ENCODE peak calls at places on chromosome 6, in seven cellular contexts. One of them, this sample, is unnamed.

GRCh38 chr6:128068110-128068460 is 167.2 kb upstream of the THEMIS start:
- DNase-seq in HCT116: no peak
- DNase-seq in heart left ventricle: peak; percentile 73
- DNase-seq in A549: no peak
- DNase-seq in breast epithelium: no peak
- DNase-seq in upper lobe of left lung: no peak
- DNase-seq in adrenal gland: no peak
- DNase-seq in this sample: no peak

GRCh38 chr6:30163918-30164654 is 740 bp downstream of the TRIM15 start:
- DNase-seq in HCT116: no peak
- DNase-seq in heart left ventricle: no peak
- DNase-seq in A549: no peak
- DNase-seq in breast epithelium: no peak
- DNase-seq in upper lobe of left lung: no peak
- DNase-seq in adrenal gland: no peak
- DNase-seq in this sample: no peak

GRCh38 chr6:37579444-37580067 is 79.9 kb upstream of the CCDC167 start:
- DNase-seq in HCT116: no peak
- DNase-seq in heart left ventricle: no peak
- DNase-seq in A549: no peak
- DNase-seq in breast epithelium: no peak
- DNase-seq in upper lobe of left lung: no peak
- DNase-seq in adrenal gland: no peak
- DNase-seq in this sample: no peak

GRCh38 chr6:79215233-79215824 is 19.2 kb downstream of the HMGN3 start:
- DNase-seq in HCT116: no peak
- DNase-seq in heart left ventricle: no peak
- DNase-seq in A549: no peak
- DNase-seq in breast epithelium: no peak
- DNase-seq in upper lobe of left lung: no peak
- DNase-seq in adrenal gland: peak; percentile 21
- DNase-seq in this sample: no peak

GRCh38 chr6:159074866-159075265 is 30.1 kb upstream of the TAGAP start:
- DNase-seq in HCT116: no peak
- DNase-seq in heart left ventricle: no peak
- DNase-seq in A549: no peak
- DNase-seq in breast epithelium: no peak
- DNase-seq in upper lobe of left lung: no peak
- DNase-seq in adrenal gland: no peak
- DNase-seq in this sample: no peak

GRCh38 chr6:80336906-80337305 is 230.4 kb downstream of the BCKDHB start:
- DNase-seq in HCT116: no peak
- DNase-seq in heart left ventricle: no peak
- DNase-seq in A549: no peak
- DNase-seq in breast epithelium: no peak
- DNase-seq in upper lobe of left lung: no peak
- DNase-seq in adrenal gland: no peak
- DNase-seq in this sample: no peak

GRCh38 chr6:127389706-127390105 is 46.3 kb upstream of the ECHDC1 start:
- DNase-seq in HCT116: no peak
- DNase-seq in heart left ventricle: no peak
- DNase-seq in A549: no peak
- DNase-seq in breast epithelium: no peak
- DNase-seq in upper lobe of left lung: no peak
- DNase-seq in adrenal gland: no peak
- DNase-seq in this sample: no peak

GRCh38 chr6:79189760-79190159 is 44.7 kb downstream of the HMGN3 start:
- DNase-seq in HCT116: no peak
- DNase-seq in heart left ventricle: no peak
- DNase-seq in A549: no peak
- DNase-seq in breast epithelium: no peak
- DNase-seq in upper lobe of left lung: no peak
- DNase-seq in adrenal gland: no peak
- DNase-seq in this sample: no peak

GRCh38 chr6:112289039-112289566 is 34.7 kb upstream of the LAMA4 start:
- DNase-seq in HCT116: no peak
- DNase-seq in heart left ventricle: peak; percentile 87
- DNase-seq in A549: no peak
- DNase-seq in breast epithelium: peak; percentile 23
- DNase-seq in upper lobe of left lung: no peak
- DNase-seq in adrenal gland: no peak
- DNase-seq in this sample: peak; percentile 96

GRCh38 chr6:138403324-138403800 is 661 bp upstream of the HEBP2 start:
- DNase-seq in HCT116: no peak
- DNase-seq in heart left ventricle: peak; percentile 72
- DNase-seq in A549: peak; percentile 25
- DNase-seq in breast epithelium: no peak
- DNase-seq in upper lobe of left lung: peak; percentile 90
- DNase-seq in adrenal gland: peak; percentile 51
- DNase-seq in this sample: no peak

GRCh38 chr6:80541186-80541585 is 434.7 kb downstream of the BCKDHB start:
- DNase-seq in HCT116: peak; percentile 69
- DNase-seq in heart left ventricle: no peak
- DNase-seq in A549: no peak
- DNase-seq in breast epithelium: no peak
- DNase-seq in upper lobe of left lung: no peak
- DNase-seq in adrenal gland: no peak
- DNase-seq in this sample: peak; percentile 85

GRCh38 chr6:154526997-154527396 is 16.5 kb upstream of the CNKSR3 start:
- DNase-seq in HCT116: no peak
- DNase-seq in heart left ventricle: no peak
- DNase-seq in A549: no peak
- DNase-seq in breast epithelium: no peak
- DNase-seq in upper lobe of left lung: no peak
- DNase-seq in adrenal gland: no peak
- DNase-seq in this sample: no peak

GRCh38 chr6:80625405-80625804 is 518.9 kb downstream of the BCKDHB start:
- DNase-seq in HCT116: no peak
- DNase-seq in heart left ventricle: no peak
- DNase-seq in A549: no peak
- DNase-seq in breast epithelium: no peak
- DNase-seq in upper lobe of left lung: no peak
- DNase-seq in adrenal gland: no peak
- DNase-seq in this sample: no peak

GRCh38 chr6:15399651-15400470 is 154.0 kb downstream of the JARID2 start:
- DNase-seq in HCT116: no peak
- DNase-seq in heart left ventricle: peak; percentile 85
- DNase-seq in A549: peak; percentile 15
- DNase-seq in breast epithelium: peak; percentile 47
- DNase-seq in upper lobe of left lung: peak; percentile 77
- DNase-seq in adrenal gland: peak; percentile 85
- DNase-seq in this sample: peak; percentile 82

GRCh38 chr6:117548797-117549301 is 53.5 kb downstream of the GOPC start:
- DNase-seq in HCT116: no peak
- DNase-seq in heart left ventricle: no peak
- DNase-seq in A549: no peak
- DNase-seq in breast epithelium: no peak
- DNase-seq in upper lobe of left lung: no peak
- DNase-seq in adrenal gland: no peak
- DNase-seq in this sample: peak; percentile 73

GRCh38 chr6:39243809-39244208 is 14.5 kb upstream of the KCNK5 start:
- DNase-seq in HCT116: no peak
- DNase-seq in heart left ventricle: peak; percentile 31
- DNase-seq in A549: no peak
- DNase-seq in breast epithelium: peak; percentile 81
- DNase-seq in upper lobe of left lung: peak; percentile 40
- DNase-seq in adrenal gland: no peak
- DNase-seq in this sample: no peak

GRCh38 chr6:41843178-41843577 is 52.0 kb downstream of the USP49 start:
- DNase-seq in HCT116: no peak
- DNase-seq in heart left ventricle: no peak
- DNase-seq in A549: no peak
- DNase-seq in breast epithelium: no peak
- DNase-seq in upper lobe of left lung: no peak
- DNase-seq in adrenal gland: no peak
- DNase-seq in this sample: no peak

GRCh38 chr6:125554456-125554855 is 195.0 kb upstream of the HEY2 start:
- DNase-seq in HCT116: no peak
- DNase-seq in heart left ventricle: no peak
- DNase-seq in A549: no peak
- DNase-seq in breast epithelium: no peak
- DNase-seq in upper lobe of left lung: no peak
- DNase-seq in adrenal gland: no peak
- DNase-seq in this sample: no peak

GRCh38 chr6:136149311-136149710 is 100.8 kb downstream of the MTFR2 start:
- DNase-seq in HCT116: no peak
- DNase-seq in heart left ventricle: no peak
- DNase-seq in A549: no peak
- DNase-seq in breast epithelium: no peak
- DNase-seq in upper lobe of left lung: no peak
- DNase-seq in adrenal gland: no peak
- DNase-seq in this sample: no peak

GRCh38 chr6:109922851-109923250 is 55.3 kb upstream of the GPR6 start:
- DNase-seq in HCT116: no peak
- DNase-seq in heart left ventricle: no peak
- DNase-seq in A549: no peak
- DNase-seq in breast epithelium: no peak
- DNase-seq in upper lobe of left lung: no peak
- DNase-seq in adrenal gland: no peak
- DNase-seq in this sample: no peak

GRCh38 chr6:14921170-14921569 is 324.7 kb upstream of the JARID2 start:
- DNase-seq in HCT116: no peak
- DNase-seq in heart left ventricle: peak; percentile 85
- DNase-seq in A549: no peak
- DNase-seq in breast epithelium: no peak
- DNase-seq in upper lobe of left lung: peak; percentile 84
- DNase-seq in adrenal gland: peak; percentile 60
- DNase-seq in this sample: peak; percentile 12

GRCh38 chr6:49543087-49543858 is 7.2 kb upstream of the C6orf141 start:
- DNase-seq in HCT116: no peak
- DNase-seq in heart left ventricle: no peak
- DNase-seq in A549: no peak
- DNase-seq in breast epithelium: no peak
- DNase-seq in upper lobe of left lung: no peak
- DNase-seq in adrenal gland: no peak
- DNase-seq in this sample: no peak

GRCh38 chr6:170189236-170189635 is 101.6 kb downstream of the DLL1 start:
- DNase-seq in HCT116: no peak
- DNase-seq in heart left ventricle: no peak
- DNase-seq in A549: no peak
- DNase-seq in breast epithelium: peak; percentile 16
- DNase-seq in upper lobe of left lung: peak; percentile 46
- DNase-seq in adrenal gland: no peak
- DNase-seq in this sample: no peak

GRCh38 chr6:109687271-109687721 is 3.7 kb downstream of the AK9 start:
- DNase-seq in HCT116: no peak
- DNase-seq in heart left ventricle: no peak
- DNase-seq in A549: no peak
- DNase-seq in breast epithelium: no peak
- DNase-seq in upper lobe of left lung: no peak
- DNase-seq in adrenal gland: no peak
- DNase-seq in this sample: peak; percentile 96

GRCh38 chr6:74066168-74066871 is 370.3 kb downstream of the CD109 start:
- DNase-seq in HCT116: no peak
- DNase-seq in heart left ventricle: no peak
- DNase-seq in A549: no peak
- DNase-seq in breast epithelium: no peak
- DNase-seq in upper lobe of left lung: no peak
- DNase-seq in adrenal gland: no peak
- DNase-seq in this sample: peak; percentile 47

GRCh38 chr6:75349262-75349984 is 64.8 kb upstream of the TMEM30A start:
- DNase-seq in HCT116: no peak
- DNase-seq in heart left ventricle: peak; percentile 46
- DNase-seq in A549: no peak
- DNase-seq in breast epithelium: no peak
- DNase-seq in upper lobe of left lung: peak; percentile 86
- DNase-seq in adrenal gland: no peak
- DNase-seq in this sample: peak; percentile 13
- TF ChIP-seq POLR2A in HCT116: no peak
- TF ChIP-seq POLR2A in heart left ventricle: no peak
- TF ChIP-seq POLR2A in A549: no peak
- TF ChIP-seq POLR2A in breast epithelium: no peak
- TF ChIP-seq POLR2A in upper lobe of left lung: no peak
- TF ChIP-seq POLR2A in adrenal gland: no peak
- TF ChIP-seq POLR2A in this sample: no peak

GRCh38 chr6:147205690-147206600 is 1.7 kb downstream of the STXBP5 start:
- DNase-seq in HCT116: no peak
- DNase-seq in heart left ventricle: no peak
- DNase-seq in A549: no peak
- DNase-seq in breast epithelium: no peak
- DNase-seq in upper lobe of left lung: no peak
- DNase-seq in adrenal gland: peak; percentile 35
- DNase-seq in this sample: peak; percentile 5
- H3K4me3 ChIP-seq in HCT116: no peak overlapping the region
- H3K4me3 ChIP-seq in heart left ventricle: peak overlapping the region; percentile 84
- H3K4me3 ChIP-seq in A549: peak overlapping the region; percentile 84
- H3K4me3 ChIP-seq in breast epithelium: peak overlapping the region; percentile 85
- H3K4me3 ChIP-seq in upper lobe of left lung: peak overlapping the region; percentile 93
- H3K4me3 ChIP-seq in adrenal gland: no peak overlapping the region
- H3K4me3 ChIP-seq in this sample: peak overlapping the region; percentile 60

GRCh38 chr6:142846883-142847287 is 98.1 kb downstream of the HIVEP2 start:
- DNase-seq in HCT116: no peak
- DNase-seq in heart left ventricle: peak; percentile 49
- DNase-seq in A549: no peak
- DNase-seq in breast epithelium: no peak
- DNase-seq in upper lobe of left lung: no peak
- DNase-seq in adrenal gland: no peak
- DNase-seq in this sample: peak; percentile 95
- TF ChIP-seq POLR2A in HCT116: no peak
- TF ChIP-seq POLR2A in heart left ventricle: no peak
- TF ChIP-seq POLR2A in A549: no peak
- TF ChIP-seq POLR2A in breast epithelium: no peak
- TF ChIP-seq POLR2A in upper lobe of left lung: no peak
- TF ChIP-seq POLR2A in adrenal gland: no peak
- TF ChIP-seq POLR2A in this sample: peak; percentile 49

DNA sequence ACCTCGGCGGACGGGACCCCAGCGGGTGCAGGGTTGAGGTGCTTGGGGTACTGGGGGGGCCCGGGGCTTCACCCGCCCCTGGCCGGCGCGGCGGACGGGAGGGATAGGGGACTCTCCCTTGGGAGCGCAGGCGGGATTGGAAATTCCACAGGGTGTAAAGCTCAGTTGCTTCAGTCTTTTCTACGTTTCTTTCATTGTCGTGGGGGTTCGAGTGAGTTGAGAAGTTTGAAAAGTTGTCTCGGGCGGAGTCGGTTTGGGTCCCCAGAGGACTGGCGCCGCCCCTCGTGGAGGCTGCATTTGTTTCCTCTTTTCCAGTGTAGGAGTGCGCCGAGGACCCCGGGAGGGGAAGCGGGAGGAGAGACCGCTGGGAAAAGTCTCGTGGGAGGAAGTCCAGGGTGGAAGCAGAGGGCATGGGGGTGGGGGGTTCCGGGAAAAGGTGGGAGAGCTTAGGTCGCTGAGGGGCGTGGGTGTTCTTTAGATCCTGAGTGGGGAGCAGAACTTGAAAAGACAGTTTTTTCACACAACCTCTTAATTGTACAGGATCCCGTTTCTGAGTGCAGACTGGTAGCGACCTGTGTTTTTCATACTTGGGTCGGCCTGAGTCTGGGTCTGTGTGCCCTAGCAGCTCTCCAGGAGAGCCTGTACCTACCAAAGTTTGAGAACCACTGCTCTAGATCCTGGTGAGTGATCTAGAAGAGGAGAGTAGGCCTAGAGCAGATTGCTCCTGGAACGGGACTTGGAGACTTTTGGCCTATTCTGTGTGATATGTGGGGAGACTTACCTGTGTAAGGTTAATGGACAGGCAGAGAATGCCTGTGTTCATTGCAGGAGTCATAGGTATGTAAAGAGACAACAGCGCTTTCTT is 518 bp downstream of the FAM83B start:
- DNase-seq in HCT116: no peak
- DNase-seq in heart left ventricle: no peak
- DNase-seq in A549: no peak
- DNase-seq in breast epithelium: no peak
- DNase-seq in upper lobe of left lung: no peak
- DNase-seq in adrenal gland: no peak
- DNase-seq in this sample: no peak
- H3K4me3 ChIP-seq in HCT116: peak overlapping the region; percentile 89
- H3K4me3 ChIP-seq in heart left ventricle: peak overlapping the region; percentile 47
- H3K4me3 ChIP-seq in A549: peak overlapping the region; percentile 53
- H3K4me3 ChIP-seq in breast epithelium: peak overlapping the region; percentile 75
- H3K4me3 ChIP-seq in upper lobe of left lung: peak overlapping the region; percentile 51
- H3K4me3 ChIP-seq in adrenal gland: no peak overlapping the region
- H3K4me3 ChIP-seq in this sample: peak overlapping the region; percentile 52

This sample was measured in IMR-90.